ENCODE peak calls at places on chromosomes 12 and 14, in seven cellular contexts. F is left lung, Z is psoas muscle, J is suprapubic skin, W is A549, T is pancreas, M is cardiac muscle cell. O is an unnamed sample.

GRCh38 chr12:47782372-47782770 is 9.3 kb downstream of the SLC48A1 start:
- DNase-seq in F (peak; percentile 70), Z (no peak), J (no peak), W (no peak), T (no peak), M (no peak), O (no peak)

GRCh38 chr14:20516921-20517320 is 11.6 kb downstream of the RNASE10 start:
- DNase-seq in F (no peak), Z (no peak), J (no peak), W (no peak), T (no peak), M (peak; percentile 60), O (no peak)

GRCh38 chr14:106372870-106373657 is 846.7 kb downstream of the TMEM121 start:
- DNase-seq in F (peak; percentile 94), Z (no peak), J (no peak), W (peak; percentile 36), T (peak; percentile 90), M (no peak), O (no peak)

GRCh38 chr14:40413146-40413545 is 980.9 kb upstream of the FBXO33 start:
- DNase-seq in F (no peak), Z (no peak), J (no peak), W (no peak), T (no peak), M (no peak), O (no peak)

GRCh38 chr14:96391293-96392118 is 422 bp upstream of the AK7 start:
- DNase-seq in F (peak; percentile 100), Z (peak; percentile 98), J (peak; percentile 98), W (peak; percentile 84), T (peak; percentile 100), M (peak; percentile 98), O (peak; percentile 99)

GRCh38 chr14:98462908-98463307 is 809.1 kb downstream of the BCL11B start:
- DNase-seq in F (no peak), Z (no peak), J (no peak), W (no peak), T (no peak), M (no peak), O (no peak)

GRCh38 chr12:8780389-8780788 is 42.0 kb upstream of the A2ML1 start:
- DNase-seq in F (no peak), Z (no peak), J (no peak), W (peak; percentile 21), T (no peak), M (peak; percentile 52), O (no peak)

GRCh38 chr12:16602412-16602811 is 3.5 kb downstream of the LMO3 start:
- DNase-seq in F (no peak), Z (no peak), J (no peak), W (no peak), T (no peak), M (no peak), O (no peak)

GRCh38 chr12:69052613-69053408 is 119.8 kb upstream of the CPM start:
- DNase-seq in F (no peak), Z (no peak), J (no peak), W (peak; percentile 66), T (no peak), M (peak; percentile 78), O (no peak)

GRCh38 chr14:64915797-64916196 is 1.5 kb downstream of the CHURC1 start:
- DNase-seq in F (no peak), Z (no peak), J (no peak), W (no peak), T (no peak), M (no peak), O (no peak)

GRCh38 chr14:50037837-50038236 is 78.5 kb downstream of the VCPKMT start:
- DNase-seq in F (no peak), Z (no peak), J (no peak), W (no peak), T (no peak), M (peak; percentile 22), O (no peak)

GRCh38 chr12:11545438-11546330 is 103.8 kb upstream of the ETV6 start:
- DNase-seq in F (no peak), Z (no peak), J (no peak), W (no peak), T (no peak), M (peak; percentile 69), O (no peak)

GRCh38 chr14:58849609-58850008 is 211.8 kb downstream of the DACT1 start:
- DNase-seq in F (no peak), Z (no peak), J (no peak), W (no peak), T (no peak), M (no peak), O (no peak)

GRCh38 chr14:59262717-59263469 is 74.4 kb downstream of the DAAM1 start:
- DNase-seq in F (no peak), Z (no peak), J (no peak), W (no peak), T (no peak), M (no peak), O (no peak)

GRCh38 chr12:48934312-48934706 is 9.0 kb upstream of the FKBP11 start:
- DNase-seq in F (no peak), Z (no peak), J (no peak), W (no peak), T (no peak), M (no peak), O (no peak)
- TF ChIP-seq CTCF in F (no peak), Z (no peak), J (peak; percentile 7), W (peak; percentile 41), T (no peak), M (peak; percentile 35), O (peak; percentile 35)

DNA sequence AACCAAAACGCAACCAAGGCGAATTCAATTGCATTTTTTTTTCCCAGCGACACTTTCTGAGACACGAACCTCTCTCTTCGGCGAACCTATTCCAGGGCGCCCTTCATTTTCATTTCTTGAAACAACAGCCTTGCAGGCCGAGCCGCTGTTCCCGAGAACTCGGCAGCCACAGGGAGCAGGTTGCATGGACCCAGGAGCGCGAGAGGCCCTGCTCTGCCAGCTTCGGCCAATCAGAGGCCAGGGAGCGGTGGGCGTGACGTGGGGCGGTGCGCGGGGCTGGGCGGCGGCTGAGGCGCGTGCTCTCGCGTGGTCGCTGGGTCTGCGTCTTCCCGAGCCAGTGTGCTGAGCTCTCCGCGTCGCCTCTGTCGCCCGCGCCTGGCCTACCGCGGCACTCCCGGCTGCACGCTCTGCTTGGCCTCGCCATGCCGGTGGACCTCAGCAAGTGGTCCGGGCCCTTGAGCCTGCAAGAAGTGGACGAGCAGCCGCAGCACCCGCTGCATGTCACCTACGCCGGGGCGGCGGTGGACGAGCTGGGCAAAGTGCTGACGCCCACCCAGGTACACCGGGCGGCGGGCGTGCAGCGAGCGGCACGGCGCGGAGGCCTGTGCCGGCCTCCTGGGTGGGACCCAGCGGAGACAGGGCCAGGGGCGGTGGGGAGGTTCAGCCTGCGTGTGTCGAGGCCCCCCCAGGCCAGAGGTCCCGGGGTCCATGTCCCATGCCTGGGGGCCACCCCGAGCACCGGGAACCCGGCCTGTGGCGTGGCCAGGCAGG is at the start of gene PEBP1:
- DNase-seq in F (peak; percentile 99), Z (peak; percentile 95), J (peak; percentile 95), W (peak; percentile 96), T (peak; percentile 97), M (peak; percentile 92), O (peak; percentile 95)
- TF ChIP-seq CTCF in F (no peak), Z (no peak), J (no peak), W (no peak), T (no peak), M (no peak), O (no peak)

GRCh38 chr12:107415066-107415465 is 270.5 kb upstream of the PWP1 start:
- DNase-seq in F (no peak), Z (no peak), J (no peak), W (peak; percentile 63), T (no peak), M (no peak), O (no peak)
- TF ChIP-seq CTCF in F (no peak), Z (no peak), J (no peak), W (no peak), T (no peak), M (no peak), O (no peak)

GRCh38 chr12:131827961-131828534 is at the start of gene MMP17:
- DNase-seq in F (peak; percentile 87), Z (peak; percentile 74), J (no peak), W (peak; percentile 56), T (peak; percentile 70), M (peak; percentile 72), O (peak; percentile 73)
- TF ChIP-seq CTCF in F (no peak), Z (no peak), J (no peak), W (peak; percentile 25), T (no peak), M (peak; percentile 13), O (no peak)

DNA sequence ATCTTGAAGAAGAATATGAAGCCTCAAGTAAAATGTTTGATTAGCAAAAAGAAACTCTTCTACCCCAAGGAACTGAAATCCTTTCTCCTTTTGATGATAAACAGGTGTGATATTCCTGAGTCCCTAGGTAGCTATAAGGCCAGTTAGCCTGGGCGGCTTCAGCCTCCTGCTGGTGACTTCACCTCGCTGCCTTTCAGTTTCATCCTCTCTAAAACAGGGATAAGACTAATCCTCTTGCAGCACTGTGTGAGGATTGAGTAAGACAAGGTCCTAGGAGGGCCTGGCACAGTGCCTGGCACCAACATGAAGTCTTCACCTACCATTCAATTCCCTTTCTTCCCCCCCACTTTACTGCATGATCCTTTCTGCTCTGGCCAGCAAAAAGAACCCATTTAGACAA is 42.1 kb downstream of the CIT start:
- DNase-seq in F (no peak), Z (no peak), J (no peak), W (no peak), T (no peak), M (peak; percentile 29), O (no peak)
- TF ChIP-seq CTCF in F (no peak), Z (no peak), J (no peak), W (no peak), T (no peak), M (peak; percentile 14), O (peak; percentile 15)

GRCh38 chr12:120209851-120210250 is 8.9 kb upstream of the RPLP0 start:
- DNase-seq in F (no peak), Z (no peak), J (no peak), W (no peak), T (no peak), M (no peak), O (no peak)
- TF ChIP-seq CTCF in F (no peak), Z (no peak), J (no peak), W (no peak), T (no peak), M (no peak), O (no peak)

DNA sequence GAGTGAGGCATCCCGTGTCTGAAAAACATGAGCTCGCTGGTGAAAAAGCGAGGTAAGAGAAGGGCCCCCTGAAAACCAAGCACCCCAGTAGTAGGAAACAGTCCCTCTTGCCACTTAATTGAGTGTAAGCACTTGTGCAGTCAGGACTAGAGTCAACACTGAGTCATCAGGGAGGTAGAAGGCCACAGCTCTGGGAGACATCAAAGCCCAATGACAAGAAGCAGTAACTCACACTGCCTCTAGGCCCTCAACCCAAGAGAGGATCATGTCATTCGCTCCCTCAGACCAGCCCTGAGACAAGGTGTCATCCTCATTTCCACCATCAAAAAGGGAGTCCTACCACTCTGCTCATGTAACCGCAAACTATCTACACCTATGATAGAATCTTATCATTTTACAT is 17.8 kb downstream of the POMT2 start:
- DNase-seq in F (no peak), Z (no peak), J (no peak), W (peak; percentile 94), T (no peak), M (peak; percentile 16), O (no peak)
- TF ChIP-seq CTCF in F (no peak), Z (no peak), J (no peak), W (no peak), T (no peak), M (no peak), O (no peak)

O was measured in type B pancreatic cell.